ENCODE peak calls at places on chromosomes 5 and 9, in eight cellular contexts. B is lower lobe of right lung; Y is mucosa of descending colon; N is GM23338; D is upper lobe of right lung; F is sigmoid colon; C is fibroblast of lung; W is CD8-positive, alpha-beta memory T cell. H is an unnamed sample.

GRCh38 chr5:146633273-146633672 is 117.3 kb upstream of the GPR151 start:
- DNase-seq in B (no peak), Y (no peak), N (no peak), D (no peak), F (no peak), C (no peak), W (no peak), H (no peak)

GRCh38 chr9:92141144-92142129 is 26.2 kb upstream of the SPTLC1 start:
- DNase-seq in B (no peak), Y (peak; percentile 43), N (peak; percentile 68), D (no peak), F (peak; percentile 68), C (peak; percentile 58), W (no peak), H (peak; percentile 89)

GRCh38 chr5:172283020-172283861 is at the start of gene UBTD2:
- DNase-seq in B (peak; percentile 88), Y (peak; percentile 91), N (peak; percentile 86), D (peak; percentile 93), F (peak; percentile 90), C (peak; percentile 77), W (peak; percentile 59), H (peak; percentile 95)

GRCh38 chr9:105127863-105128220 is 116.6 kb upstream of the SLC44A1 start:
- DNase-seq in B (no peak), Y (no peak), N (no peak), D (no peak), F (no peak), C (peak; percentile 80), W (peak; percentile 22), H (no peak)

GRCh38 chr5:362189-362588 is 40.7 kb downstream of the AHRR start:
- DNase-seq in B (no peak), Y (no peak), N (no peak), D (no peak), F (no peak), C (no peak), W (no peak), H (no peak)

GRCh38 chr5:135214897-135215616 is 181.0 kb upstream of the PITX1 start:
- DNase-seq in B (no peak), Y (no peak), N (no peak), D (peak; percentile 36), F (peak; percentile 56), C (no peak), W (no peak), H (no peak)

GRCh38 chr5:175863316-175863715 is 8.1 kb upstream of the CPLX2 start:
- DNase-seq in B (no peak), Y (no peak), N (no peak), D (no peak), F (no peak), C (no peak), W (no peak), H (no peak)

GRCh38 chr5:133569347-133569746 is 43.0 kb downstream of the FSTL4 start:
- DNase-seq in B (no peak), Y (no peak), N (no peak), D (no peak), F (no peak), C (no peak), W (no peak), H (no peak)

GRCh38 chr5:90055831-90056328 is 353.7 kb downstream of the CETN3 start:
- DNase-seq in B (no peak), Y (no peak), N (peak; percentile 17), D (no peak), F (no peak), C (peak; percentile 89), W (no peak), H (no peak)

GRCh38 chr9:94908041-94908563 is 181.6 kb downstream of the AOPEP start:
- DNase-seq in B (no peak), Y (no peak), N (no peak), D (no peak), F (no peak), C (no peak), W (no peak), H (no peak)

GRCh38 chr9:31347082-31347617 is 1037.3 kb upstream of the ACO1 start:
- DNase-seq in B (no peak), Y (no peak), N (peak; percentile 3), D (no peak), F (no peak), C (peak; percentile 3), W (no peak), H (no peak)

GRCh38 chr5:174723979-174724483 is 351 bp upstream of the MSX2 start:
- DNase-seq in B (no peak), Y (no peak), N (peak; percentile 40), D (no peak), F (peak; percentile 40), C (peak; percentile 37), W (no peak), H (no peak)

GRCh38 chr5:32280656-32281081 is 32.1 kb downstream of the MTMR12 start:
- DNase-seq in B (no peak), Y (no peak), N (no peak), D (no peak), F (no peak), C (no peak), W (no peak), H (no peak)

GRCh38 chr9:134187110-134187531 is 22.8 kb upstream of the RNU6ATAC start:
- DNase-seq in B (peak; percentile 61), Y (peak; percentile 20), N (peak; percentile 37), D (peak; percentile 56), F (peak; percentile 54), C (no peak), W (no peak), H (peak; percentile 73)

GRCh38 chr5:120769291-120769872 is 305.3 kb downstream of the PRR16 start:
- DNase-seq in B (no peak), Y (no peak), N (no peak), D (no peak), F (no peak), C (peak; percentile 37), W (no peak), H (no peak)

GRCh38 chr9:19992556-19992955 is 203.7 kb upstream of the SLC24A2 start:
- DNase-seq in B (no peak), Y (no peak), N (no peak), D (no peak), F (no peak), C (peak; percentile 96), W (no peak), H (no peak)

GRCh38 chr5:29462261-29462660 is 1731.2 kb upstream of the CDH6 start:
- DNase-seq in B (no peak), Y (no peak), N (no peak), D (no peak), F (no peak), C (no peak), W (no peak), H (no peak)

DNA sequence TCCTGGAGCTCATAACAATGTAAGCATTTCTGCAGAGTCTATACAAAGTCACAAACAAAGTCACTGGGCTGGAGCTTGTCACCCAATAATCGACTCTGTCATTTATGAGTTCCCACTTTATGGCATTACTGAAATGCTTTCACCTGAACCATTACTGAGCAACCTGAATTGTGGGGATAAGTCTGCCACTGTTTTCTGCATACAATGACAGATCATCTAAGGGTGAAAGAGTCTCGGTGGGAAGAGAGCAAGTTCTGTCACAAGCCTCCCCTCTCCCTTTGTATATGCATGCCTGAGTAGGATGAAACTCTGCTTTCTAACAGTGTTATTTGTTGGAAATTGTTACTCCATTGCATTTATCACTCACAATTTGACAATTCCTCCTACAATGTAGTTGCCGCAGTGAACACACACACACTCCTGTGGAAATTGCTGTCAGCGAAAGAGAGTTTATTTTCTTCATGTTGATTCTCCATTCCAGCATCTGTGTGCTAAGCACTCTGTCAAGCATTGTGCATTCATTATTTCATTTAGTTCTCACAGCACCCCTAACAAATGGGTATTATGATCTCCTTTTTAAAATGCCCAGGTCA is 1732.4 kb upstream of the CDH6 start:
- DNase-seq in B (no peak), Y (no peak), N (no peak), D (no peak), F (no peak), C (no peak), W (no peak), H (no peak)
- H3K36me3 ChIP-seq in B (no peaks in the 10 kb centered on the region), Y (no peaks in the 10 kb centered on the region), N (no peaks in the 10 kb centered on the region), D (no peaks in the 10 kb centered on the region), F (no peaks in the 10 kb centered on the region), C (no peaks in the 10 kb centered on the region), W (no peaks in the 10 kb centered on the region), H (no peaks in the 10 kb centered on the region)

DNA sequence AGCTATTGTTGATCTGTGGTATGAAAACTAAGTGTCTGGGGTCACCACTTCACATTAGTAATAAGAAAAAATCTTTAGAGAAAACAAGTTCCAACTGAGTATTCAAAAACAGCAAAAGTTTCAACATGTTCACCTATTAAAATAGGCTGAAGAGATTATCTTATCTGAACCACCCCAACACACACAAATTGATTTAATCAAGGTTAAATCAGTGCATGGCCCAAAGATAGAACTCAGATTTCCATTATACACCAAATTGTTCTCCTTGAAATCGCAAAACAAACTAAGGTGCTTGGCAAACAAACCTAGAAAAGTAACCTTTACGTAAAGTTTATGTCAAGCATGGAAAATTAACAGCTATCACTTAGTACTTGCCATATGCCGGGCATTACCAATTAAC is 61.1 kb downstream of the TMEM161B start:
- DNase-seq in B (no peak), Y (no peak), N (no peak), D (no peak), F (no peak), C (no peak), W (no peak), H (no peak)
- H3K36me3 ChIP-seq in B (peaks cover 17% of the 10 kb centered on the region), Y (no peaks in the 10 kb centered on the region), N (no peaks in the 10 kb centered on the region), D (peaks cover 11% of the 10 kb centered on the region), F (peaks cover 24% of the 10 kb centered on the region), C (no peaks in the 10 kb centered on the region), W (no peaks in the 10 kb centered on the region), H (no peaks in the 10 kb centered on the region)

GRCh38 chr9:70318002-70318401 is 59.2 kb downstream of the SMC5 start:
- DNase-seq in B (no peak), Y (no peak), N (peak; percentile 68), D (no peak), F (no peak), C (no peak), W (no peak), H (peak; percentile 5)

GRCh38 chr9:70324963-70325362 is 66.2 kb downstream of the SMC5 start:
- DNase-seq in B (no peak), Y (no peak), N (no peak), D (no peak), F (no peak), C (peak; percentile 41), W (no peak), H (no peak)

GRCh38 chr9:70322096-70322495 is 63.3 kb downstream of the SMC5 start:
- DNase-seq in B (no peak), Y (no peak), N (no peak), D (no peak), F (no peak), C (no peak), W (no peak), H (no peak)
- H3K36me3 ChIP-seq in B (peaks cover 81% of the 10 kb centered on the region), Y (peaks cover 4% of the 10 kb centered on the region), N (peaks cover 28% of the 10 kb centered on the region), D (peaks cover 86% of the 10 kb centered on the region), F (peaks cover 79% of the 10 kb centered on the region), C (peaks cover 6% of the 10 kb centered on the region), W (peaks cover 40% of the 10 kb centered on the region), H (peaks cover 5% of the 10 kb centered on the region)

DNA sequence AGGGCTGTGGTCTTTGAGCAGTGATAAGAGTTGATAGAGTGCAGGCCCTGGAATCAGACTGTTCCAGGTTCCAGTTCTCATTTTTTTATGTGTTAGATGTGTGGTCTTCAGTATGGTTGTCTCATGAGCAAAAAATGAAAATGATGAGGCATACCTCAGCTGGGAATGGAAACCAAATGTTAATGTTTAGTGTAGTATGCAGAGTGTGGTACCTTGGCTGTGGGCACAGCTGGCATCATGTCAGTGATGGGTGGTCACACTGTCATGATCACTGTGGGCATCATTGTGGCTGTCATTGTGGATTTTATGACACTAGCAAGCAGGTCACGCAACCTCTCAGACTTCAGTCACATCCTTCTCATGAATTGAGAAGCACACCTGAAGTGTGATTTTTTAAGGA is 6.4 kb downstream of the ABLIM3 start:
- DNase-seq in B (no peak), Y (no peak), N (no peak), D (no peak), F (no peak), C (no peak), W (no peak), H (no peak)
- H3K36me3 ChIP-seq in B (no peaks in the 10 kb centered on the region), Y (no peaks in the 10 kb centered on the region), N (no peaks in the 10 kb centered on the region), D (no peaks in the 10 kb centered on the region), F (no peaks in the 10 kb centered on the region), C (no peaks in the 10 kb centered on the region), W (no peaks in the 10 kb centered on the region), H (no peaks in the 10 kb centered on the region)